ENCODE peak calls at places on chromosomes 11 and 22, in ten cellular contexts. One of them, this sample, is unnamed.

GRCh38 chr11:70727899-70728620 is 329.7 kb downstream of the CTTN start:
- DNase-seq in astrocyte: no peak
- DNase-seq in CD4-positive, alpha-beta T cell: no peak
- DNase-seq in foreskin keratinocyte: peak; percentile 2
- DNase-seq in A549: no peak
- DNase-seq in MCF 10A: no peak
- DNase-seq in astrocyte of the spinal cord: no peak
- DNase-seq in ovary: no peak
- DNase-seq in K562: no peak
- DNase-seq in OCI-LY7: no peak
- DNase-seq in this sample: no peak

GRCh38 chr22:29313126-29314071 is 2.1 kb downstream of the RASL10A start:
- DNase-seq in A549: peak; percentile 70
- DNase-seq in ovary: peak; percentile 54
- DNase-seq in MCF 10A: no peak
- DNase-seq in OCI-LY7: no peak
- DNase-seq in foreskin keratinocyte: no peak
- DNase-seq in astrocyte of the spinal cord: peak; percentile 37
- DNase-seq in K562: peak; percentile 21
- DNase-seq in CD4-positive, alpha-beta T cell: no peak
- DNase-seq in astrocyte: no peak
- DNase-seq in this sample: no peak

GRCh38 chr11:117814766-117815261 is 9.7 kb downstream of the FXYD2 start:
- DNase-seq in OCI-LY7: peak; percentile 62
- DNase-seq in ovary: no peak
- DNase-seq in astrocyte: peak; percentile 33
- DNase-seq in MCF 10A: no peak
- DNase-seq in foreskin keratinocyte: no peak
- DNase-seq in astrocyte of the spinal cord: peak; percentile 27
- DNase-seq in CD4-positive, alpha-beta T cell: peak; percentile 76
- DNase-seq in K562: no peak
- DNase-seq in A549: peak; percentile 69
- DNase-seq in this sample: peak; percentile 71

GRCh38 chr22:32204856-32205722 is at the start of gene RFPL2:
- DNase-seq in foreskin keratinocyte: peak; percentile 53
- DNase-seq in A549: peak; percentile 75
- DNase-seq in K562: no peak
- DNase-seq in CD4-positive, alpha-beta T cell: no peak
- DNase-seq in ovary: no peak
- DNase-seq in astrocyte: peak; percentile 9
- DNase-seq in MCF 10A: peak; percentile 82
- DNase-seq in OCI-LY7: no peak
- DNase-seq in astrocyte of the spinal cord: peak; percentile 15
- DNase-seq in this sample: peak; percentile 71

GRCh38 chr11:58498464-58498863 is 9.4 kb downstream of the OR5B21 start:
- DNase-seq in A549: no peak
- DNase-seq in foreskin keratinocyte: no peak
- DNase-seq in OCI-LY7: peak; percentile 12
- DNase-seq in K562: no peak
- DNase-seq in CD4-positive, alpha-beta T cell: no peak
- DNase-seq in MCF 10A: no peak
- DNase-seq in ovary: no peak
- DNase-seq in astrocyte: no peak
- DNase-seq in astrocyte of the spinal cord: no peak
- DNase-seq in this sample: no peak

GRCh38 chr11:6674856-6675255 is 8.3 kb downstream of the MRPL17 start:
- DNase-seq in astrocyte: no peak
- DNase-seq in ovary: no peak
- DNase-seq in K562: no peak
- DNase-seq in CD4-positive, alpha-beta T cell: no peak
- DNase-seq in astrocyte of the spinal cord: no peak
- DNase-seq in MCF 10A: no peak
- DNase-seq in foreskin keratinocyte: no peak
- DNase-seq in A549: no peak
- DNase-seq in OCI-LY7: no peak
- DNase-seq in this sample: no peak

GRCh38 chr11:101445761-101446160 is 138.0 kb downstream of the TRPC6 start:
- DNase-seq in astrocyte of the spinal cord: no peak
- DNase-seq in OCI-LY7: no peak
- DNase-seq in ovary: no peak
- DNase-seq in K562: no peak
- DNase-seq in MCF 10A: no peak
- DNase-seq in foreskin keratinocyte: peak; percentile 42
- DNase-seq in astrocyte: no peak
- DNase-seq in A549: no peak
- DNase-seq in CD4-positive, alpha-beta T cell: no peak
- DNase-seq in this sample: no peak

GRCh38 chr11:67289651-67290479 is 762 bp downstream of the ANKRD13D start:
- DNase-seq in MCF 10A: no peak
- DNase-seq in K562: no peak
- DNase-seq in A549: peak; percentile 47
- DNase-seq in astrocyte of the spinal cord: no peak
- DNase-seq in CD4-positive, alpha-beta T cell: no peak
- DNase-seq in astrocyte: no peak
- DNase-seq in OCI-LY7: no peak
- DNase-seq in ovary: peak; percentile 49
- DNase-seq in foreskin keratinocyte: no peak
- DNase-seq in this sample: no peak

DNA sequence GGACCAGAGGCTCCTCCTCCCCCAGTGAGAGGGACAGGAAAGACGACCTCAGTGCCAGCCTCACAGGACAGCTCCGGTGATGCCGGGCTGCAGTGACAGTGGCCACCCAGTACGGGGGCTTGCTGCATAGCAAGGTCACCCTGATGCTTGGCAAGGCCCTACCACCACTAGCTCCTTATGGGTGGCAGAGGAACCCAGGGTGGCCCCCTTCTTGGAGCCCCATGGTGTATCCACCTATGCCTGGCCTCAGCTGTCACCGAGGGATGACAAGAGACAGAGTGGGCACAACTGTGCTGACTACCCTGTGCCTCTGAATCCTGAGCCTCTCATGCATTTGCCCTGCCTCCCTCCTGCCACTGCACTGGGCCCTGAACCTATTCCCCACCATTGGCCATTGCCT is 809.2 kb downstream of the TBC1D22A start:
- DNase-seq in astrocyte: no peak
- DNase-seq in A549: no peak
- DNase-seq in MCF 10A: no peak
- DNase-seq in OCI-LY7: no peak
- DNase-seq in ovary: no peak
- DNase-seq in K562: no peak
- DNase-seq in astrocyte of the spinal cord: no peak
- DNase-seq in CD4-positive, alpha-beta T cell: no peak
- DNase-seq in foreskin keratinocyte: no peak
- DNase-seq in this sample: no peak
- TF ChIP-seq CTCF in astrocyte: no peak
- TF ChIP-seq CTCF in A549: no peak
- TF ChIP-seq CTCF in MCF 10A: no peak
- TF ChIP-seq CTCF in OCI-LY7: no peak
- TF ChIP-seq CTCF in ovary: no peak
- TF ChIP-seq CTCF in K562: no peak
- TF ChIP-seq CTCF in astrocyte of the spinal cord: no peak
- TF ChIP-seq CTCF in CD4-positive, alpha-beta T cell: no peak
- TF ChIP-seq CTCF in foreskin keratinocyte: no peak
- TF ChIP-seq CTCF in this sample: no peak

DNA sequence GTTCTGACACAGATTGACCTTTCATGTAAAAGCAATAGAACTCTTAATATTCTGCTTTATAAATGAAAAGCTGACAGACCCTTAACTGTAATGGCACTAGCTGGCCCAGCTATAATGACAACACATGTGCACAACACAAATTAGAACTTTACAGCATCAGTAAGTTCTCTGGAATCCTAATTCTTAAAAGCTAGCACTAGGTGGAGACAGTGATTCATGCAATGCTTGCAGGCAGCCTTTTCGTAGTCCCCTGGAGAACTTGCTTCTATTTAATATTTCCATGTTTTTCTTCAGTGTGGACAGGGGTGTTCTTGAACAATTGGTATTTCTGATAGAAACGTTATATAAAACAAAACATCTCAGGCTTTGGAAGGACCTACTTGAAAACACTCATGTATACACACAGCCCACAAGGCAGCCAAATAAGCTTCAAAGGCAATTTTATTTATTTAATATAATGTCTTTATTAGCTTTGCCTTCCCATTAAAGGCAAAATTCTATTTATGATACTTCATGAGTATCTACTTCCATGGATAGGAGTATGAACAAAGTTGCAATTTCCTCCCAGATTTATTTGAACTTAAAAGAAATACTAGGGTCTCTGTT is 374.3 kb upstream of the MPPED2 start:
- DNase-seq in astrocyte of the spinal cord: peak; percentile 54
- DNase-seq in MCF 10A: peak; percentile 30
- DNase-seq in CD4-positive, alpha-beta T cell: no peak
- DNase-seq in K562: no peak
- DNase-seq in ovary: no peak
- DNase-seq in astrocyte: peak; percentile 24
- DNase-seq in A549: peak; percentile 75
- DNase-seq in foreskin keratinocyte: no peak
- DNase-seq in OCI-LY7: peak; percentile 2
- DNase-seq in this sample: peak; percentile 11
- TF ChIP-seq CTCF in astrocyte of the spinal cord: peak; percentile 57
- TF ChIP-seq CTCF in MCF 10A: peak; percentile 56
- TF ChIP-seq CTCF in CD4-positive, alpha-beta T cell: no peak
- TF ChIP-seq CTCF in K562: no peak
- TF ChIP-seq CTCF in ovary: no peak
- TF ChIP-seq CTCF in astrocyte: peak; percentile 67
- TF ChIP-seq CTCF in A549: peak; percentile 83
- TF ChIP-seq CTCF in foreskin keratinocyte: peak; percentile 64
- TF ChIP-seq CTCF in OCI-LY7: peak; percentile 63
- TF ChIP-seq CTCF in this sample: peak; percentile 74

GRCh38 chr11:94544582-94544831 is 786 bp downstream of the FUT4 start:
- DNase-seq in astrocyte: no peak
- DNase-seq in astrocyte of the spinal cord: no peak
- DNase-seq in MCF 10A: no peak
- DNase-seq in foreskin keratinocyte: no peak
- DNase-seq in CD4-positive, alpha-beta T cell: no peak
- DNase-seq in ovary: no peak
- DNase-seq in K562: no peak
- DNase-seq in A549: no peak
- DNase-seq in OCI-LY7: no peak
- DNase-seq in this sample: no peak

GRCh38 chr11:94546886-94547285 is 3.2 kb downstream of the FUT4 start:
- DNase-seq in OCI-LY7: no peak
- DNase-seq in MCF 10A: no peak
- DNase-seq in CD4-positive, alpha-beta T cell: no peak
- DNase-seq in astrocyte of the spinal cord: no peak
- DNase-seq in A549: no peak
- DNase-seq in foreskin keratinocyte: no peak
- DNase-seq in K562: no peak
- DNase-seq in ovary: no peak
- DNase-seq in astrocyte: no peak
- DNase-seq in this sample: no peak

GRCh38 chr11:94543695-94544581 is at the start of gene FUT4:
- DNase-seq in A549: peak; percentile 87
- DNase-seq in OCI-LY7: peak; percentile 69
- DNase-seq in K562: peak; percentile 86
- DNase-seq in foreskin keratinocyte: peak; percentile 48
- DNase-seq in MCF 10A: peak; percentile 85
- DNase-seq in astrocyte: peak; percentile 75
- DNase-seq in astrocyte of the spinal cord: peak; percentile 86
- DNase-seq in ovary: peak; percentile 88
- DNase-seq in CD4-positive, alpha-beta T cell: peak; percentile 55
- DNase-seq in this sample: peak; percentile 88

GRCh38 chr11:94545641-94546470 is 2.1 kb downstream of the FUT4 start:
- DNase-seq in K562: no peak
- DNase-seq in OCI-LY7: no peak
- DNase-seq in A549: no peak
- DNase-seq in astrocyte: no peak
- DNase-seq in ovary: no peak
- DNase-seq in astrocyte of the spinal cord: no peak
- DNase-seq in MCF 10A: no peak
- DNase-seq in CD4-positive, alpha-beta T cell: no peak
- DNase-seq in foreskin keratinocyte: no peak
- DNase-seq in this sample: no peak

DNA sequence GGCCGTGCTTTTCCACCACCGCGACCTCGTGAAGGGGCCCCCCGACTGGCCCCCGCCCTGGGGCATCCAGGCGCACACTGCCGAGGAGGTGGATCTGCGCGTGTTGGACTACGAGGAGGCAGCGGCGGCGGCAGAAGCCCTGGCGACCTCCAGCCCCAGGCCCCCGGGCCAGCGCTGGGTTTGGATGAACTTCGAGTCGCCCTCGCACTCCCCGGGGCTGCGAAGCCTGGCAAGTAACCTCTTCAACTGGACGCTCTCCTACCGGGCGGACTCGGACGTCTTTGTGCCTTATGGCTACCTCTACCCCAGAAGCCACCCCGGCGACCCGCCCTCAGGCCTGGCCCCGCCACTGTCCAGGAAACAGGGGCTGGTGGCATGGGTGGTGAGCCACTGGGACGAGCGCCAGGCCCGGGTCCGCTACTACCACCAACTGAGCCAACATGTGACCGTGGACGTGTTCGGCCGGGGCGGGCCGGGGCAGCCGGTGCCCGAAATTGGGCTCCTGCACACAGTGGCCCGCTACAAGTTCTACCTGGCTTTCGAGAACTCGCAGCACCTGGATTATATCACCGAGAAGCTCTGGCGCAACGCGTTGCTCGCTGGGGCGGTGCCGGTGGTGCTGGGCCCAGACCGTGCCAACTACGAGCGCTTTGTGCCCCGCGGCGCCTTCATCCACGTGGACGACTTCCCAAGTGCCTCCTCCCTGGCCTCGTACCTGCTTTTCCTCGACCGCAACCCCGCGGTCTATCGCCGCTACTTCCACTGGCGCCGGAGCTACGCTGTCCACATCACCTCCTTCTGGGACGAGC is 1.3 kb downstream of the FUT4 start:
- DNase-seq in K562: peak; percentile 20
- DNase-seq in foreskin keratinocyte: no peak
- DNase-seq in astrocyte: no peak
- DNase-seq in OCI-LY7: no peak
- DNase-seq in CD4-positive, alpha-beta T cell: no peak
- DNase-seq in astrocyte of the spinal cord: no peak
- DNase-seq in MCF 10A: no peak
- DNase-seq in ovary: peak; percentile 64
- DNase-seq in A549: no peak
- DNase-seq in this sample: no peak
- TF ChIP-seq CTCF in K562: no peak
- TF ChIP-seq CTCF in foreskin keratinocyte: no peak
- TF ChIP-seq CTCF in astrocyte: no peak
- TF ChIP-seq CTCF in OCI-LY7: no peak
- TF ChIP-seq CTCF in CD4-positive, alpha-beta T cell: no peak
- TF ChIP-seq CTCF in astrocyte of the spinal cord: no peak
- TF ChIP-seq CTCF in MCF 10A: no peak
- TF ChIP-seq CTCF in ovary: no peak
- TF ChIP-seq CTCF in A549: no peak
- TF ChIP-seq CTCF in this sample: no peak

DNA sequence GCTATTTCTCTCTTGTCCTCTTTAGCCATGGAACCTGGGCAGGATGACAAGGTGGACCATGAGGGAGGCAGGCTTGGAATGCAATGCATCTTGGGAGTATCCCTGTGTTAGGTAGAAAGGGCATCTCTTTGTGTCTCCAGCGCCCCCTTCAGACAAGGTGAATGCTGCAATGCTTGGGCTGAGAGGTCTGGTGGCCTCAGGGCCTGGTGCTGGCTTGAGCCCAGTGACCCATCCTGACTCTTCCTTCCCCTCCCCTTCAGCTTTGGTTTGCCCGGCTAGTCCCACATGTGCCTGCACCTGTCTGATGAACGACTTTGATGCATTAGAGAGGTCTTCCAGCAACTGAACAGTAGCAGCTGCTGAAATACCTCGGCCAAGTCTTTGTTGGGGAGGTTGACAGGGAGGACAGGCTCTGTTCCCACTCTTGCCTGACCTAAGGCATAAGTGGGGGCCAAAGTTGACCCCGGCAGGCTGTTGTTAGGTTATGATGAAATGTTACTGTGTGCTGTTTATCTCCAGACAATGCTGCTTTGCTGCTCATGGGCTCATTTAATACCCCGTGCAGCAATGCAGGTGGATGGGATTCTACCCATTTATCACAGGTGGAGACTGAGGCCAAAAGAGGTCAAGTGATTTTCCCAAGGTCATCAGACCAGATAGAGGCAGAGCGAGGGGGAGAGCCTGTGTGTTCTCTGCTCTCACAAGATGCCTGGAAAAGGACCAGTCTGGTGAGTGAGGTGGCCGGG is 22.5 kb downstream of the MYO18B start:
- DNase-seq in foreskin keratinocyte: no peak
- DNase-seq in astrocyte: no peak
- DNase-seq in CD4-positive, alpha-beta T cell: no peak
- DNase-seq in astrocyte of the spinal cord: no peak
- DNase-seq in K562: peak; percentile 25
- DNase-seq in OCI-LY7: no peak
- DNase-seq in ovary: no peak
- DNase-seq in A549: no peak
- DNase-seq in MCF 10A: no peak
- DNase-seq in this sample: peak; percentile 26
- TF ChIP-seq CTCF in foreskin keratinocyte: no peak
- TF ChIP-seq CTCF in astrocyte: no peak
- TF ChIP-seq CTCF in CD4-positive, alpha-beta T cell: no peak
- TF ChIP-seq CTCF in astrocyte of the spinal cord: no peak
- TF ChIP-seq CTCF in K562: peak; percentile 15
- TF ChIP-seq CTCF in OCI-LY7: no peak
- TF ChIP-seq CTCF in ovary: no peak
- TF ChIP-seq CTCF in A549: no peak
- TF ChIP-seq CTCF in MCF 10A: no peak
- TF ChIP-seq CTCF in this sample: peak; percentile 65